ENCODE peak calls at places on chromosomes 2 and 18, in eight cellular contexts. F, N, X, V, I, E, C and R are unnamed samples.

GRCh38 chr2:74372674-74373073 is 7.4 kb downstream of the DCTN1 start:
- DNase-seq in I (no peak), F (no peak), E (no peak), X (no peak), V (no peak), C (no peak), N (no peak), R (no peak)

GRCh38 chr2:45497355-45497754 is 113.7 kb downstream of the SRBD1 start:
- DNase-seq in V (no peak), E (no peak), N (no peak), C (no peak), X (no peak), I (no peak), F (no peak), R (no peak)

GRCh38 chr2:176002684-176003225 is 688 bp upstream of the LNPK start:
- DNase-seq in V (no peak), C (no peak), X (no peak), I (peak), F (no peak), N (peak), E (no peak), R (no peak)

GRCh38 chr2:230564805-230565779 is 147.6 kb upstream of the CAB39 start:
- DNase-seq in V (no peak), E (peak), I (peak), X (no peak), N (no peak), C (no peak), F (no peak), R (no peak)

GRCh38 chr2:234308814-234309195 is 188.1 kb downstream of the ARL4C start:
- DNase-seq in V (no peak), X (peak), E (peak), I (no peak), C (no peak), F (no peak), N (no peak), R (no peak)

GRCh38 chr2:64524604-64525322 is 635 bp downstream of the AFTPH start:
- DNase-seq in N (peak), X (peak), F (no peak), E (no peak), C (peak), V (no peak), I (no peak), R (no peak)

GRCh38 chr2:181953773-181954537 is 31.7 kb upstream of the PPP1R1C start:
- DNase-seq in N (peak), V (peak), F (peak), I (peak), X (peak), E (peak), C (peak), R (no peak)

GRCh38 chr2:10234409-10235094 is 68.2 kb upstream of the HPCAL1 start:
- DNase-seq in C (no peak), I (no peak), V (peak), F (no peak), N (peak), E (no peak), X (no peak), R (no peak)

DNA sequence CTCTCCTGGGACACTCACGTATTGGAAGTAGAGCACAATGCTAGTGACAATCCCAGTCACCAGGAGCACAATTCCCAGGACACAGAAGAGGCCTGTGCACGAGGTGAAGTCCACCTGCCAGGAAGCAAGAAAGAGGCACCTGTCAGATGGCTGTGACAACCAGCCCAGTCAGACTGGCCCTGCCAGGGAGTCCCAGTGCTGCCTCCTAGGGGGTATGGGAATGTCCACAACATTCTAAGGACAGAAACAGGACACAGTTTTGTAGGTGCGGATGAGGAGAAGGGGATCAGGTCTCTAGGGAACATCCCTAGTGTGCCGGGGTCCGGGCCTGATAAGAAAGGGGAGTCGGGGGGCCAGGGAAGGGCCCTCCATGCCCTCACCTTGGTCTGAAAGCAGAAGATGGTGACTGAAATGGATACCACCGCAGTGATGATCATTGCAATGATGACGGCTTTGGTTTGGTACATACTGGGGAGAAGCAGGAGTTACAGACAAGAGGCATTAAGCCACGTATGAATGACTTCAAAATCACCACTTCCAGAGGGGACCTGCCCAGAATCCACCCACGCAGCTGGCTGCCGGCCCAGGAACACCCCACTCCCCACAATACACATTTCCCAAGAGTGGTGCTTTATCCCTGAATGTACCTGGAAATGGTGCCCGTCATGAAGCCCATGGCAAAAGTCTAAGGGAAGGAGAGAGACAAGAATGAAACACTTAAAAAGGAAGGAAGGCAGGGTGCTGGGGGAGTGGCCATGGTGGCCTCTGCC is 6.9 kb downstream of the PNKD start:
- DNase-seq in I (no peak), F (no peak), N (no peak), E (no peak), C (no peak), X (no peak), V (no peak), R (no peak)
- TF ChIP-seq CTCF in I (no peak), F (no peak), N (no peak), E (peak), C (no peak), X (no peak), V (no peak), R (no peak)

GRCh38 chr2:25129901-25130520 is 38.4 kb downstream of the POMC start:
- DNase-seq in V (no peak), I (no peak), C (no peak), X (no peak), N (no peak), E (no peak), F (no peak), R (no peak)
- TF ChIP-seq CTCF in V (no peak), I (no peak), C (no peak), X (no peak), N (no peak), E (no peak), F (no peak), R (no peak)

GRCh38 chr2:209322041-209322440 is 101.8 kb upstream of the MAP2 start:
- DNase-seq in C (no peak), N (no peak), F (no peak), V (no peak), X (no peak), E (no peak), I (no peak), R (no peak)
- TF ChIP-seq CTCF in C (peak), N (no peak), F (no peak), V (no peak), X (no peak), E (no peak), I (no peak), R (peak)

GRCh38 chr18:21702602-21703001 is 2.0 kb downstream of the ABHD3 start:
- DNase-seq in C (no peak), E (no peak), N (no peak), X (no peak), I (no peak), F (no peak), V (no peak), R (no peak)

GRCh38 chr18:21701621-21702020 is 3.0 kb downstream of the ABHD3 start:
- DNase-seq in F (no peak), I (no peak), E (no peak), V (no peak), C (no peak), X (no peak), N (no peak), R (no peak)

GRCh38 chr18:21706386-21706865 is 1.9 kb upstream of the ABHD3 start:
- DNase-seq in X (no peak), N (no peak), F (no peak), E (no peak), V (no peak), C (no peak), I (no peak), R (peak)

GRCh38 chr18:21703241-21703820 is 1.2 kb downstream of the ABHD3 start:
- DNase-seq in E (no peak), N (no peak), F (no peak), V (no peak), C (no peak), X (peak), I (no peak), R (no peak)

GRCh38 chr18:21704603-21705364 is at the start of gene ABHD3:
- DNase-seq in F (peak), I (peak), E (peak), C (peak), N (peak), V (peak), X (peak), R (peak)
- TF ChIP-seq CTCF in F (peak), I (peak), E (peak), C (peak), N (peak), V (peak), X (peak), R (peak)